ENCODE peak calls at places on chromosomes 2 and 18, in eight cellular contexts. One of them, this sample, is unnamed.

GRCh38 chr2:104733544-104733943 is 120.4 kb upstream of the POU3F3 start:
- DNase-seq in fibroblast of the aortic adventitia: no peak
- DNase-seq in foreskin fibroblast: no peak
- DNase-seq in heart left ventricle: no peak
- DNase-seq in cardiac fibroblast: no peak
- DNase-seq in A549: peak
- DNase-seq in GM23338: peak
- DNase-seq in colonic mucosa: peak
- DNase-seq in this sample: no peak

GRCh38 chr18:4256786-4257417 is 198.2 kb downstream of the DLGAP1 start:
- DNase-seq in GM23338: no peak
- DNase-seq in fibroblast of the aortic adventitia: no peak
- DNase-seq in heart left ventricle: no peak
- DNase-seq in A549: no peak
- DNase-seq in foreskin fibroblast: no peak
- DNase-seq in cardiac fibroblast: no peak
- DNase-seq in colonic mucosa: no peak
- DNase-seq in this sample: no peak

GRCh38 chr2:150487537-150488429 is at the start of gene RND3:
- DNase-seq in cardiac fibroblast: peak
- DNase-seq in heart left ventricle: peak
- DNase-seq in foreskin fibroblast: peak
- DNase-seq in GM23338: peak
- DNase-seq in colonic mucosa: peak
- DNase-seq in fibroblast of the aortic adventitia: peak
- DNase-seq in A549: peak
- DNase-seq in this sample: peak

GRCh38 chr18:22829781-22830180 is 103.3 kb upstream of the RBBP8 start:
- DNase-seq in heart left ventricle: no peak
- DNase-seq in foreskin fibroblast: no peak
- DNase-seq in A549: no peak
- DNase-seq in colonic mucosa: no peak
- DNase-seq in GM23338: peak
- DNase-seq in cardiac fibroblast: no peak
- DNase-seq in fibroblast of the aortic adventitia: no peak
- DNase-seq in this sample: no peak

GRCh38 chr2:191165190-191165643 is 14.4 kb upstream of the STAT4 start:
- DNase-seq in foreskin fibroblast: peak
- DNase-seq in A549: peak
- DNase-seq in cardiac fibroblast: peak
- DNase-seq in heart left ventricle: no peak
- DNase-seq in colonic mucosa: no peak
- DNase-seq in GM23338: peak
- DNase-seq in fibroblast of the aortic adventitia: peak
- DNase-seq in this sample: no peak

GRCh38 chr2:222352981-222353380 is 54.2 kb upstream of the PAX3 start:
- DNase-seq in colonic mucosa: no peak
- DNase-seq in heart left ventricle: no peak
- DNase-seq in fibroblast of the aortic adventitia: no peak
- DNase-seq in cardiac fibroblast: no peak
- DNase-seq in GM23338: no peak
- DNase-seq in A549: no peak
- DNase-seq in foreskin fibroblast: no peak
- DNase-seq in this sample: no peak

GRCh38 chr2:200479617-200480292 is 30.1 kb downstream of the KCTD18 start:
- DNase-seq in colonic mucosa: no peak
- DNase-seq in A549: no peak
- DNase-seq in cardiac fibroblast: peak
- DNase-seq in heart left ventricle: no peak
- DNase-seq in GM23338: no peak
- DNase-seq in fibroblast of the aortic adventitia: peak
- DNase-seq in foreskin fibroblast: peak
- DNase-seq in this sample: no peak

GRCh38 chr2:62409442-62409841 is 96.6 kb downstream of the TMEM17 start:
- DNase-seq in heart left ventricle: no peak
- DNase-seq in colonic mucosa: no peak
- DNase-seq in cardiac fibroblast: peak
- DNase-seq in foreskin fibroblast: peak
- DNase-seq in A549: no peak
- DNase-seq in fibroblast of the aortic adventitia: peak
- DNase-seq in GM23338: no peak
- DNase-seq in this sample: no peak

GRCh38 chr2:111238336-111238735 is 117.6 kb downstream of the BCL2L11 start:
- DNase-seq in foreskin fibroblast: no peak
- DNase-seq in heart left ventricle: no peak
- DNase-seq in GM23338: no peak
- DNase-seq in cardiac fibroblast: no peak
- DNase-seq in fibroblast of the aortic adventitia: no peak
- DNase-seq in colonic mucosa: no peak
- DNase-seq in A549: no peak
- DNase-seq in this sample: no peak

GRCh38 chr18:66046025-66046602 is 295.3 kb downstream of the CDH7 start:
- DNase-seq in fibroblast of the aortic adventitia: no peak
- DNase-seq in A549: no peak
- DNase-seq in colonic mucosa: peak
- DNase-seq in cardiac fibroblast: no peak
- DNase-seq in heart left ventricle: no peak
- DNase-seq in foreskin fibroblast: no peak
- DNase-seq in GM23338: peak
- DNase-seq in this sample: no peak

GRCh38 chr2:70647873-70648481 is 94.4 kb upstream of the TGFA start:
- DNase-seq in foreskin fibroblast: peak
- DNase-seq in colonic mucosa: peak
- DNase-seq in fibroblast of the aortic adventitia: peak
- DNase-seq in cardiac fibroblast: peak
- DNase-seq in GM23338: peak
- DNase-seq in heart left ventricle: peak
- DNase-seq in A549: peak
- DNase-seq in this sample: peak

GRCh38 chr2:188369365-188369764 is 77.7 kb downstream of the GULP1 start:
- DNase-seq in A549: peak
- DNase-seq in colonic mucosa: peak
- DNase-seq in foreskin fibroblast: peak
- DNase-seq in cardiac fibroblast: peak
- DNase-seq in heart left ventricle: no peak
- DNase-seq in GM23338: peak
- DNase-seq in fibroblast of the aortic adventitia: peak
- DNase-seq in this sample: no peak

GRCh38 chr2:86697539-86697938 is 22.6 kb upstream of the RMND5A start:
- DNase-seq in fibroblast of the aortic adventitia: no peak
- DNase-seq in A549: no peak
- DNase-seq in heart left ventricle: no peak
- DNase-seq in GM23338: no peak
- DNase-seq in cardiac fibroblast: no peak
- DNase-seq in foreskin fibroblast: no peak
- DNase-seq in colonic mucosa: no peak
- DNase-seq in this sample: no peak

GRCh38 chr2:166700079-166700478 is 188.2 kb upstream of the XIRP2 start:
- DNase-seq in fibroblast of the aortic adventitia: peak
- DNase-seq in GM23338: peak
- DNase-seq in foreskin fibroblast: no peak
- DNase-seq in colonic mucosa: no peak
- DNase-seq in heart left ventricle: no peak
- DNase-seq in cardiac fibroblast: peak
- DNase-seq in A549: no peak
- DNase-seq in this sample: no peak

DNA sequence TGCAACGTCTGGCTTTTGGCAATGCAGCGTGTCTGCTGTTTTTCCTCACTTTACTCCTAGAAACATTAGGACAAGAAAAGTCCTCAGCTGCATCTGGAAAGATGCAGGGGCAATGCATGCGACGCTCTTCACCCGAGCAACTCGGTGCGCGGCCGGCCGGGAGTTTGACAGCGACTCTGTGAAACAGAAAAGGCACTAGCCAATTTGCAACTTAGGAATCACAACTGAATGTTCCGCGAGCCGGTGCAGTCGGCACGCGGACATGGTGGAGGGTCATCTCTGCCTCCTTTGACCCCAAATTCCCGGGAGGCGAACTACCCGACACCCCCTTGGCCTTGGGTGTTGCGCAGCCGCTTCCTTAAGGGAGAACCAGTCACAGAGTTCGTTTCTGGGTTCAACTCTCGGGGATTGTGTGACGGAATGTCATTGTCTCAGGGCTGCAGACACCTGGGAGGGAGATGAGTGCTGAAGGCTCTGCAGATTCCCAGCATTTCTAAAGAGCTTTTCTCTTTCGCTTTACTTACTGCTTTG is 9.8 kb downstream of the NR4A2 start:
- DNase-seq in cardiac fibroblast: no peak
- DNase-seq in colonic mucosa: no peak
- DNase-seq in A549: no peak
- DNase-seq in fibroblast of the aortic adventitia: peak
- DNase-seq in foreskin fibroblast: no peak
- DNase-seq in GM23338: peak
- DNase-seq in heart left ventricle: no peak
- DNase-seq in this sample: no peak
- H3K4me3 ChIP-seq in cardiac fibroblast: no peak
- H3K4me3 ChIP-seq in colonic mucosa: peak
- H3K4me3 ChIP-seq in A549: no peak
- H3K4me3 ChIP-seq in fibroblast of the aortic adventitia: no peak
- H3K4me3 ChIP-seq in foreskin fibroblast: no peak
- H3K4me3 ChIP-seq in GM23338: peak
- H3K4me3 ChIP-seq in heart left ventricle: no peak
- H3K4me3 ChIP-seq in this sample: no peak

GRCh38 chr2:161237397-161238263 is 70.6 kb upstream of the PSMD14 start:
- DNase-seq in colonic mucosa: peak
- DNase-seq in heart left ventricle: peak
- DNase-seq in cardiac fibroblast: peak
- DNase-seq in foreskin fibroblast: peak
- DNase-seq in fibroblast of the aortic adventitia: peak
- DNase-seq in GM23338: peak
- DNase-seq in A549: no peak
- DNase-seq in this sample: peak

GRCh38 chr2:161238264-161238558 is 70.0 kb upstream of the PSMD14 start:
- DNase-seq in cardiac fibroblast: no peak
- DNase-seq in heart left ventricle: no peak
- DNase-seq in GM23338: no peak
- DNase-seq in foreskin fibroblast: no peak
- DNase-seq in A549: no peak
- DNase-seq in colonic mucosa: no peak
- DNase-seq in fibroblast of the aortic adventitia: peak
- DNase-seq in this sample: no peak

GRCh38 chr2:161241894-161242293 is 66.3 kb upstream of the PSMD14 start:
- DNase-seq in heart left ventricle: no peak
- DNase-seq in cardiac fibroblast: no peak
- DNase-seq in colonic mucosa: no peak
- DNase-seq in foreskin fibroblast: no peak
- DNase-seq in GM23338: no peak
- DNase-seq in A549: no peak
- DNase-seq in fibroblast of the aortic adventitia: no peak
- DNase-seq in this sample: no peak

GRCh38 chr2:161238559-161239415 is 69.4 kb upstream of the PSMD14 start:
- DNase-seq in cardiac fibroblast: peak
- DNase-seq in fibroblast of the aortic adventitia: peak
- DNase-seq in colonic mucosa: peak
- DNase-seq in heart left ventricle: peak
- DNase-seq in A549: peak
- DNase-seq in GM23338: peak
- DNase-seq in foreskin fibroblast: no peak
- DNase-seq in this sample: peak

DNA sequence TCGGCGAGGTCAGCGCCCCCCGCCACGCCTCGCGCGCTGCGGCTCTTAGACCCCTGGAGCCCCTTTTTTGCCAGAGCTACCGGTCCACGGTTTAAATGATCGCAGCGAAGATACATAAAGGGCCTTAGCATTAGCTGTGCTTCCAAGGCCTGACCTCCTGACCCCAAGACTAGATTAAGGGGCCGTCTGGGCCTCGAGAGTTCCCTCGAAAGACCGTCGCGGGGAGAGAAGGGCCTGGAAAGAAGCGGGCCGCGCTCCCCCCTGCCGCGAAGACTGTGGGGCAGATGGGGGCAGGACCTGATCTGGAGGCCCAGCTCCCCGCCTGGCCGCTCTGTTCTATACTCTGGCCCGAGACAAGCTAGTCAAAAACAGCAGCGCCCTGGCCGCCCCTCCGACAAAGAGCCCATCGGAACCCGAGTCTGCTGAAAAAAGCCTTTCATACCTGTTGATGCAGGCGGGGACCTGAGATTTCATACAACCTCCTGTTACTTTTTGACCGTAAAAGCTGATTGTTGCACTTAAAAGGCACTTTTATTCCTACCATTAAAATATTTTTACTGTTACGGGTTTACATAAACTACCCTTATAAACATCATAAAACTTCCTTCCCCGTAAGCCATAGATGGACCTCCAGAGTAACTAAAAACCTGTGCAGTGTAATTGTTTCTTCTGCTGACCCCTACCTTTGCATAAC is 68.7 kb upstream of the PSMD14 start:
- DNase-seq in cardiac fibroblast: no peak
- DNase-seq in GM23338: peak
- DNase-seq in foreskin fibroblast: no peak
- DNase-seq in fibroblast of the aortic adventitia: no peak
- DNase-seq in colonic mucosa: no peak
- DNase-seq in heart left ventricle: no peak
- DNase-seq in A549: no peak
- DNase-seq in this sample: no peak
- H3K4me3 ChIP-seq in cardiac fibroblast: no peak
- H3K4me3 ChIP-seq in GM23338: peak
- H3K4me3 ChIP-seq in foreskin fibroblast: no peak
- H3K4me3 ChIP-seq in fibroblast of the aortic adventitia: no peak
- H3K4me3 ChIP-seq in colonic mucosa: no peak
- H3K4me3 ChIP-seq in heart left ventricle: no peak
- H3K4me3 ChIP-seq in A549: peak
- H3K4me3 ChIP-seq in this sample: no peak

GRCh38 chr2:47941936-47942335 is 35.6 kb upstream of the FBXO11 start:
- DNase-seq in colonic mucosa: no peak
- DNase-seq in GM23338: no peak
- DNase-seq in cardiac fibroblast: no peak
- DNase-seq in foreskin fibroblast: no peak
- DNase-seq in fibroblast of the aortic adventitia: no peak
- DNase-seq in A549: no peak
- DNase-seq in heart left ventricle: no peak
- DNase-seq in this sample: no peak

DNA sequence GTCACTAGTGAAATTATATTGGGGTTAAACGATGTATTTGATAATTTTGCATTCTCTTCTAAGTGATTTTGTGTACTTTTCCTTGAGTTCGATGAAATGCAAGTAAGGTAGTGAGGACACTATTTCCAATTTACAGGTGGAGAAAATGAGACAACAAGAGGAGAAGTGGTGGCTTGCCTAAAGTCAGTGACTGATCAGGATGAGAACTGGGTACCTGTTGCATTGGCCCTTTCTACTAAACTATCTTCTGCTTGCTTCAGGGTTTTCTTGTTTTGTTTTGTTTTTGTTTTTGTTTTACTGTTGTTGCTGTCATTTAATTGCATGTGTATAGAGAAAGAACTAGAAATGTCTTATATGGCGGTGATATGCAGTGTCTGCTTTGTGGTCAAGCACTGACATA is 31.4 kb upstream of the FBXO11 start:
- DNase-seq in cardiac fibroblast: no peak
- DNase-seq in A549: no peak
- DNase-seq in heart left ventricle: no peak
- DNase-seq in colonic mucosa: no peak
- DNase-seq in foreskin fibroblast: no peak
- DNase-seq in GM23338: no peak
- DNase-seq in fibroblast of the aortic adventitia: no peak
- DNase-seq in this sample: no peak
- H3K4me3 ChIP-seq in cardiac fibroblast: no peak
- H3K4me3 ChIP-seq in A549: no peak
- H3K4me3 ChIP-seq in heart left ventricle: no peak
- H3K4me3 ChIP-seq in colonic mucosa: no peak
- H3K4me3 ChIP-seq in foreskin fibroblast: no peak
- H3K4me3 ChIP-seq in GM23338: no peak
- H3K4me3 ChIP-seq in fibroblast of the aortic adventitia: no peak
- H3K4me3 ChIP-seq in this sample: no peak

GRCh38 chr2:230423851-230424458 is 8.0 kb downstream of the SP100 start:
- DNase-seq in foreskin fibroblast: no peak
- DNase-seq in fibroblast of the aortic adventitia: peak
- DNase-seq in GM23338: no peak
- DNase-seq in A549: no peak
- DNase-seq in cardiac fibroblast: peak
- DNase-seq in heart left ventricle: no peak
- DNase-seq in colonic mucosa: no peak
- DNase-seq in this sample: peak
- H3K4me3 ChIP-seq in foreskin fibroblast: no peak
- H3K4me3 ChIP-seq in fibroblast of the aortic adventitia: no peak
- H3K4me3 ChIP-seq in GM23338: no peak
- H3K4me3 ChIP-seq in A549: no peak
- H3K4me3 ChIP-seq in cardiac fibroblast: no peak
- H3K4me3 ChIP-seq in heart left ventricle: no peak
- H3K4me3 ChIP-seq in colonic mucosa: no peak
- H3K4me3 ChIP-seq in this sample: no peak